ENCODE peak calls at places on chromosomes 1 and 21, in ten cellular contexts. B is K562, L is vagina, F is transverse colon, U is prostate gland, Z is H1, W is sigmoid colon, S is SK-N-SH, A is breast epithelium, H is HL-60. I is an unnamed sample.

GRCh38 chr1:91877574-91878208 is 8.3 kb downstream of the TGFBR3 start:
- DNase-seq in W (no peak), S (no peak), B (no peak), Z (no peak), H (no peak), L (no peak), F (no peak), U (no peak), A (no peak), I (no peak)

GRCh38 chr21:38875694-38876492 is 70.2 kb downstream of the ETS2 start:
- DNase-seq in A (no peak), W (no peak), F (no peak), H (peak; percentile 52), U (no peak), Z (no peak), B (no peak), L (no peak), S (no peak), I (no peak)

GRCh38 chr1:26156285-26157038 is 2.4 kb upstream of the FAM110D start:
- DNase-seq in U (no peak), W (no peak), Z (peak; percentile 76), F (no peak), A (no peak), H (no peak), L (no peak), S (peak; percentile 90), B (no peak), I (no peak)

GRCh38 chr1:65510961-65511360 is 90.5 kb downstream of the LEPR start:
- DNase-seq in S (no peak), F (no peak), H (no peak), Z (no peak), L (no peak), W (no peak), A (no peak), B (no peak), U (no peak), I (no peak)

GRCh38 chr21:42362700-42363099 is 3.6 kb downstream of the TFF1 start:
- DNase-seq in H (no peak), L (no peak), W (no peak), A (no peak), Z (no peak), S (no peak), U (no peak), F (no peak), B (no peak), I (no peak)

GRCh38 chr1:214997685-214998084 is 84.9 kb upstream of the KCNK2 start:
- DNase-seq in S (no peak), U (no peak), H (peak; percentile 66), L (no peak), W (no peak), A (no peak), F (no peak), Z (no peak), B (no peak), I (no peak)

GRCh38 chr1:91148641-91149069 is 126.8 kb upstream of the ZNF644 start:
- DNase-seq in Z (no peak), F (peak; percentile 27), S (no peak), W (no peak), B (no peak), H (peak; percentile 72), A (no peak), L (no peak), U (no peak), I (no peak)

GRCh38 chr1:227219715-227220292 is 98.5 kb downstream of the CDC42BPA start:
- DNase-seq in A (no peak), F (no peak), S (no peak), H (no peak), U (no peak), Z (no peak), W (no peak), B (peak; percentile 40), L (no peak), I (no peak)

GRCh38 chr1:209835782-209836298 is 8.1 kb downstream of the UTP25 start:
- DNase-seq in S (no peak), Z (no peak), H (no peak), L (no peak), B (no peak), W (no peak), F (no peak), U (no peak), A (no peak), I (no peak)

GRCh38 chr21:14617836-14618235 is 71.7 kb upstream of the SAMSN1 start:
- DNase-seq in S (no peak), A (no peak), B (no peak), W (no peak), U (no peak), F (no peak), L (no peak), H (no peak), Z (no peak), I (no peak)

GRCh38 chr1:24237046-24237371 is 49.9 kb upstream of the IFNLR1 start:
- DNase-seq in F (no peak), A (no peak), L (no peak), Z (no peak), B (no peak), U (no peak), S (no peak), W (no peak), H (no peak), I (no peak)

GRCh38 chr1:179774033-179774432 is 30.9 kb downstream of the FAM163A start:
- DNase-seq in W (no peak), S (no peak), H (no peak), B (no peak), A (no peak), L (no peak), F (no peak), Z (no peak), U (no peak), I (no peak)

GRCh38 chr1:222301653-222302052 is 246.3 kb downstream of the HHIPL2 start:
- DNase-seq in H (no peak), U (no peak), A (no peak), Z (no peak), B (no peak), F (no peak), L (no peak), S (no peak), W (no peak), I (no peak)

GRCh38 chr1:164689672-164690655 is 131.0 kb downstream of the PBX1 start:
- DNase-seq in L (no peak), S (peak; percentile 70), F (no peak), B (peak; percentile 33), Z (no peak), H (no peak), W (no peak), U (no peak), A (no peak), I (no peak)

GRCh38 chr1:206507395-206508129 is at the start of gene RASSF5:
- DNase-seq in B (peak; percentile 73), L (no peak), Z (peak; percentile 94), H (peak; percentile 67), S (peak; percentile 77), F (peak; percentile 86), W (peak; percentile 90), A (peak; percentile 86), U (peak; percentile 89), I (peak; percentile 95)

GRCh38 chr1:2488688-2489087 is 12.6 kb downstream of the PLCH2 start:
- DNase-seq in U (no peak), F (no peak), B (no peak), W (no peak), Z (no peak), H (no peak), A (no peak), S (no peak), L (no peak), I (no peak)

GRCh38 chr21:36478941-36479340 is 981 bp downstream of the CLDN14 start:
- DNase-seq in Z (peak; percentile 62), B (no peak), F (no peak), W (no peak), A (no peak), H (no peak), S (no peak), U (no peak), L (no peak), I (no peak)
- TF ChIP-seq CTCF in Z (peak; percentile 69), B (no peak), F (no peak), W (no peak), A (no peak), H (no peak), S (peak; percentile 51), U (peak; percentile 3), L (no peak), I (no peak)

DNA sequence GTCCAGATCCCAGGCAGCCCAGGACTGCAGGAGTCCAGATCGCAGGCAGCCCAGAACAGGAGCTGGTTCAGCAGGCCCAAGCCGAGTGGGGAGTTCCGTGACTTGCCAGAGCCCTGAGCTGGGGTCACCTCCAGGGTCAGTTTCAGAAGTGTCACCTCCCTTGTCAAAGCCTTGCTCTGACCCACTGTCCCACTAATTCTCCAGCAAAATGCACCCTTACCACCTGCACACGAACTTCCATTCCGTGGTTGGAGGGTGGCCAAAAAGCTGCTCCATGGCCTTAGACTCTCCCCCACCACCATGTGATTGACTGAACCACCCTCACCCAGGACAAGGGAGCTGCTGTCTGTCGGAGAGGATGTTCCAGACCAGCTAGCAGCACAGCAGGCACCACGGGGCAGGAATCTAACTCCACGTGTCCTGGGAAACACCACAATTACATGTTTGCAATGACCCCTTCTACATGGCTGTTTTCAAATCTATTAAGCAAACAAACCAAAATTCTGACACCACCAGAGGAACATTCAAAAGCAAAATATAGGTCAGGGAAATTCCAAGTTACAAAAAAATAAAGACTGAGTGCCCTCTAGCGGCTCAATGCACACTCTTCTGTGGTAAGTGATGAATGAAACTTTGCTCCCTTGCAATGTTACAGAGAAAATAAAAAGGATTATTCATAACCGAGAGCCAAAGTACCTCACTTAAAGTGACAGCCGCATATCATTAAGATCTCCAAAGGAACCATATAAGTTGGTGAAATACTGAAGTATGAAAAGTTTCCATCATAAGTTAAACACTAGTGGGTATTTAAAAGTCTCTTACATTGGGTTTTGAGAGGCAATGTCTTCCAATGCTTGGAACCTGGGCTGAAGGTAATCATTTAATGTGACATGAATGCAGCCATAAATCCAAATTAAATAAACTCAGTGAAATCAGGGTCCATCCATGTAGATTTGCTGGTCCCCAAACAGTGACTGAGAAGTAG is 76.3 kb downstream of the NPHP4 start:
- DNase-seq in W (no peak), F (no peak), L (peak; percentile 19), S (peak; percentile 66), Z (peak; percentile 45), B (peak; percentile 66), H (peak; percentile 12), A (no peak), U (no peak), I (no peak)
- H3K4me3 ChIP-seq in W (no peak overlapping the region), F (no peak overlapping the region), L (no peak overlapping the region), S (no peak overlapping the region), Z (no peak overlapping the region), B (no peak overlapping the region), H (no peak overlapping the region), A (no peak overlapping the region), U (no peak overlapping the region), I (no peak overlapping the region)

GRCh38 chr1:36108314-36108713 is 16.7 kb downstream of the COL8A2 start:
- DNase-seq in H (no peak), B (no peak), Z (no peak), A (no peak), F (no peak), W (no peak), U (peak; percentile 33), S (no peak), L (no peak), I (no peak)
- TF ChIP-seq POLR2AphosphoS5 in H (no peak), B (no peak), Z (no peak), A (no peak), F (no peak), W (no peak), U (no peak), S (no peak), L (no peak), I (no peak)

DNA sequence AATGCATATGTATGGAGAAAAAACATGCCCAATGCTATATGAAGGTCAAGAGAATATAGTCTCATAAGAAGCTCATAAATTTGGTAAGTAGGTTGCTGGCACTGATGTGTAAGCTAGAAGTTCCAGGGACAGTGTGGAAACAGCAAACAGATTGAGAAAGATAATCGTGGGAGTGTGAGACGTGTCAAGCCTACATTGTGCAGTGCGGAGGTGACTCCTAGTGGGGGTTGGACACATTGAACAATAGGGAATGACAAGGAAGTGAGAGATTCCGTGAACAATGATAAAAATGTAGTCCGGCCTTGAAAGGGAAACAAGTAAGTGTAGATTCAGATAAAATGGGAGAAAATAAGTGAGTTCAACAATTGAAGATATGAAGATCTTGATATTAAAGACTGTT is 788.4 kb upstream of the PRMT6 start:
- DNase-seq in W (no peak), A (no peak), S (no peak), H (no peak), Z (no peak), L (no peak), F (no peak), B (no peak), U (no peak), I (no peak)
- TF ChIP-seq CTCF in W (no peak), A (no peak), S (no peak), H (no peak), Z (peak; percentile 9), L (no peak), F (no peak), B (no peak), U (peak; percentile 19), I (no peak)